ENCODE peak calls at places on chromosome 5, in six cellular contexts. One of them, this sample, is unnamed.

GRCh38 chr5:19270153-19270552 is 717.8 kb downstream of the CDH18 start:
- DNase-seq in ACHN: no peak
- DNase-seq in cerebellar nuclear complex: no peak
- DNase-seq in activated T-cell treated with anti-CD3 and anti-CD28 coated beads for 1 hour: no peak
- DNase-seq in epithelial cell of esophagus: no peak
- DNase-seq in EH: no peak
- DNase-seq in this sample: no peak

GRCh38 chr5:79795764-79796398 is 106.2 kb downstream of the CMYA5 start:
- DNase-seq in EH: peak; percentile 26
- DNase-seq in epithelial cell of esophagus: peak; percentile 27
- DNase-seq in activated T-cell treated with anti-CD3 and anti-CD28 coated beads for 1 hour: no peak
- DNase-seq in cerebellar nuclear complex: no peak
- DNase-seq in ACHN: peak; percentile 38
- DNase-seq in this sample: no peak

GRCh38 chr5:6365142-6365976 is 13.0 kb downstream of the MED10 start:
- DNase-seq in ACHN: no peak
- DNase-seq in cerebellar nuclear complex: no peak
- DNase-seq in epithelial cell of esophagus: no peak
- DNase-seq in activated T-cell treated with anti-CD3 and anti-CD28 coated beads for 1 hour: no peak
- DNase-seq in EH: peak; percentile 34
- DNase-seq in this sample: no peak

GRCh38 chr5:150541895-150542294 is 34.0 kb downstream of the NDST1 start:
- DNase-seq in EH: peak; percentile 26
- DNase-seq in activated T-cell treated with anti-CD3 and anti-CD28 coated beads for 1 hour: no peak
- DNase-seq in epithelial cell of esophagus: peak; percentile 93
- DNase-seq in cerebellar nuclear complex: no peak
- DNase-seq in ACHN: no peak
- DNase-seq in this sample: peak; percentile 69

GRCh38 chr5:138258704-138259285 is 15.6 kb downstream of the GFRA3 start:
- DNase-seq in cerebellar nuclear complex: no peak
- DNase-seq in epithelial cell of esophagus: peak; percentile 19
- DNase-seq in ACHN: no peak
- DNase-seq in EH: no peak
- DNase-seq in activated T-cell treated with anti-CD3 and anti-CD28 coated beads for 1 hour: no peak
- DNase-seq in this sample: no peak

GRCh38 chr5:179795049-179795862 is 1.5 kb downstream of the LTC4S start:
- DNase-seq in activated T-cell treated with anti-CD3 and anti-CD28 coated beads for 1 hour: no peak
- DNase-seq in epithelial cell of esophagus: peak; percentile 62
- DNase-seq in ACHN: no peak
- DNase-seq in EH: no peak
- DNase-seq in cerebellar nuclear complex: no peak
- DNase-seq in this sample: no peak

GRCh38 chr5:95471447-95471846 is 80.3 kb downstream of the FAM81B start:
- DNase-seq in epithelial cell of esophagus: no peak
- DNase-seq in ACHN: no peak
- DNase-seq in activated T-cell treated with anti-CD3 and anti-CD28 coated beads for 1 hour: no peak
- DNase-seq in EH: no peak
- DNase-seq in cerebellar nuclear complex: peak; percentile 66
- DNase-seq in this sample: no peak

GRCh38 chr5:170769236-170769635 is 14.3 kb upstream of the GABRP start:
- DNase-seq in epithelial cell of esophagus: no peak
- DNase-seq in cerebellar nuclear complex: peak; percentile 67
- DNase-seq in ACHN: no peak
- DNase-seq in activated T-cell treated with anti-CD3 and anti-CD28 coated beads for 1 hour: no peak
- DNase-seq in EH: no peak
- DNase-seq in this sample: no peak

GRCh38 chr5:171630047-171630669 is 155.5 kb upstream of the SMIM23 start:
- DNase-seq in cerebellar nuclear complex: no peak
- DNase-seq in epithelial cell of esophagus: peak; percentile 66
- DNase-seq in EH: peak; percentile 64
- DNase-seq in ACHN: peak; percentile 55
- DNase-seq in activated T-cell treated with anti-CD3 and anti-CD28 coated beads for 1 hour: no peak
- DNase-seq in this sample: no peak

GRCh38 chr5:35644543-35644942 is 26.9 kb downstream of the SPEF2 start:
- DNase-seq in activated T-cell treated with anti-CD3 and anti-CD28 coated beads for 1 hour: no peak
- DNase-seq in epithelial cell of esophagus: peak; percentile 49
- DNase-seq in EH: no peak
- DNase-seq in ACHN: no peak
- DNase-seq in cerebellar nuclear complex: no peak
- DNase-seq in this sample: peak; percentile 6

GRCh38 chr5:124963236-124963929 is 216.9 kb upstream of the ZNF608 start:
- DNase-seq in EH: peak; percentile 84
- DNase-seq in ACHN: no peak
- DNase-seq in cerebellar nuclear complex: no peak
- DNase-seq in epithelial cell of esophagus: peak; percentile 81
- DNase-seq in activated T-cell treated with anti-CD3 and anti-CD28 coated beads for 1 hour: no peak
- DNase-seq in this sample: no peak

GRCh38 chr5:54273715-54274114 is 36.7 kb downstream of the ARL15 start:
- DNase-seq in ACHN: no peak
- DNase-seq in cerebellar nuclear complex: no peak
- DNase-seq in EH: no peak
- DNase-seq in activated T-cell treated with anti-CD3 and anti-CD28 coated beads for 1 hour: no peak
- DNase-seq in epithelial cell of esophagus: no peak
- DNase-seq in this sample: no peak

GRCh38 chr5:135053278-135053677 is 19.2 kb upstream of the PITX1 start:
- DNase-seq in ACHN: no peak
- DNase-seq in activated T-cell treated with anti-CD3 and anti-CD28 coated beads for 1 hour: no peak
- DNase-seq in cerebellar nuclear complex: no peak
- DNase-seq in epithelial cell of esophagus: no peak
- DNase-seq in EH: no peak
- DNase-seq in this sample: no peak

GRCh38 chr5:114367029-114367428 is 5.2 kb downstream of the KCNN2 start:
- DNase-seq in epithelial cell of esophagus: peak; percentile 40
- DNase-seq in activated T-cell treated with anti-CD3 and anti-CD28 coated beads for 1 hour: no peak
- DNase-seq in ACHN: no peak
- DNase-seq in cerebellar nuclear complex: no peak
- DNase-seq in EH: peak; percentile 61
- DNase-seq in this sample: no peak

GRCh38 chr5:142325677-142326479 is 1.1 kb upstream of the SPRY4 start:
- DNase-seq in activated T-cell treated with anti-CD3 and anti-CD28 coated beads for 1 hour: no peak
- DNase-seq in epithelial cell of esophagus: peak; percentile 68
- DNase-seq in cerebellar nuclear complex: no peak
- DNase-seq in EH: peak; percentile 93
- DNase-seq in ACHN: peak; percentile 57
- DNase-seq in this sample: no peak

GRCh38 chr5:78805474-78806124 is 157.0 kb upstream of the LHFPL2 start:
- DNase-seq in activated T-cell treated with anti-CD3 and anti-CD28 coated beads for 1 hour: no peak
- DNase-seq in cerebellar nuclear complex: no peak
- DNase-seq in epithelial cell of esophagus: no peak
- DNase-seq in ACHN: no peak
- DNase-seq in EH: peak; percentile 51
- DNase-seq in this sample: no peak

GRCh38 chr5:181100121-181101015 is 30.6 kb downstream of the OR2V1 start:
- DNase-seq in epithelial cell of esophagus: no peak
- DNase-seq in EH: peak; percentile 21
- DNase-seq in ACHN: no peak
- DNase-seq in cerebellar nuclear complex: no peak
- DNase-seq in activated T-cell treated with anti-CD3 and anti-CD28 coated beads for 1 hour: no peak
- DNase-seq in this sample: no peak

GRCh38 chr5:76074487-76074886 is 8.7 kb upstream of the SV2C start:
- DNase-seq in ACHN: no peak
- DNase-seq in epithelial cell of esophagus: no peak
- DNase-seq in EH: no peak
- DNase-seq in activated T-cell treated with anti-CD3 and anti-CD28 coated beads for 1 hour: no peak
- DNase-seq in cerebellar nuclear complex: no peak
- DNase-seq in this sample: no peak